ENCODE peak calls at places on chromosomes 16 and 17, in nine cellular contexts. U, S, W, T, D, N, L, C and J are unnamed samples.

GRCh38 chr17:7014261-7014994 is 2.0 kb downstream of the RNASEK start:
- DNase-seq in U (peak), S (peak), W (peak), T (peak), D (peak), N (peak), L (peak), C (peak), J (peak)

GRCh38 chr17:64355536-64356303 is 34.9 kb downstream of the PECAM1 start:
- DNase-seq in U (no peak), S (no peak), W (no peak), T (peak), D (no peak), N (peak), L (no peak), C (peak), J (no peak)

GRCh38 chr16:51150894-51151320 is at the start of gene SALL1:
- DNase-seq in U (no peak), S (no peak), W (no peak), T (no peak), D (no peak), N (no peak), L (no peak), C (no peak), J (no peak)

GRCh38 chr17:50218771-50219315 is 17.4 kb upstream of the COL1A1 start:
- DNase-seq in U (no peak), S (peak), W (no peak), T (peak), D (peak), N (no peak), L (no peak), C (peak), J (no peak)

GRCh38 chr17:46167826-46168569 is 25.2 kb downstream of the KANSL1 start:
- DNase-seq in U (no peak), S (peak), W (no peak), T (peak), D (no peak), N (no peak), L (no peak), C (no peak), J (no peak)

GRCh38 chr17:50151937-50152547 is 1.6 kb upstream of the PPP1R9B start:
- DNase-seq in U (peak), S (peak), W (peak), T (peak), D (peak), N (peak), L (peak), C (peak), J (no peak)

GRCh38 chr16:79188115-79188779 is 412.3 kb downstream of the MAF start:
- DNase-seq in U (no peak), S (no peak), W (no peak), T (no peak), D (no peak), N (no peak), L (no peak), C (no peak), J (no peak)

GRCh38 chr17:69733171-69734014 is 318.9 kb downstream of the MAP2K6 start:
- DNase-seq in U (no peak), S (peak), W (no peak), T (peak), D (no peak), N (peak), L (peak), C (peak), J (no peak)

GRCh38 chr17:57461082-57461481 is 204.8 kb downstream of the MSI2 start:
- DNase-seq in U (no peak), S (no peak), W (no peak), T (no peak), D (no peak), N (no peak), L (no peak), C (peak), J (no peak)

GRCh38 chr17:74042744-74043486 is 160.6 kb upstream of the RPL38 start:
- DNase-seq in U (peak), S (peak), W (peak), T (peak), D (peak), N (no peak), L (peak), C (peak), J (no peak)

GRCh38 chr17:41326173-41327145 is 10.9 kb upstream of the KRTAP17-1 start:
- DNase-seq in U (no peak), S (no peak), W (no peak), T (no peak), D (no peak), N (peak), L (no peak), C (no peak), J (peak)

GRCh38 chr16:57185446-57185944 is 344 bp downstream of the PSME3IP1 start:
- DNase-seq in U (peak), S (peak), W (peak), T (peak), D (peak), N (peak), L (peak), C (peak), J (peak)

GRCh38 chr16:48612621-48613020 is 2.6 kb upstream of the N4BP1 start:
- DNase-seq in U (no peak), S (no peak), W (no peak), T (no peak), D (no peak), N (peak), L (no peak), C (no peak), J (peak)

GRCh38 chr17:60249517-60249826 is 99.7 kb downstream of the CA4 start:
- DNase-seq in U (no peak), S (peak), W (no peak), T (no peak), D (no peak), N (no peak), L (no peak), C (no peak), J (no peak)

GRCh38 chr16:71894229-71894920 is 956 bp upstream of the IST1 start:
- DNase-seq in U (peak), S (peak), W (no peak), T (peak), D (peak), N (peak), L (no peak), C (peak), J (peak)

GRCh38 chr16:6209355-6209930 is 1111.8 kb upstream of the EEF2KMT start:
- DNase-seq in U (no peak), S (no peak), W (no peak), T (no peak), D (no peak), N (no peak), L (no peak), C (no peak), J (no peak)

GRCh38 chr16:80009971-80010659 is 409.6 kb upstream of the MAF start:
- DNase-seq in U (no peak), S (no peak), W (no peak), T (no peak), D (no peak), N (no peak), L (no peak), C (no peak), J (no peak)

GRCh38 chr17:36818134-36818825 is 119.0 kb upstream of the LHX1 start:
- DNase-seq in U (no peak), S (no peak), W (no peak), T (no peak), D (no peak), N (no peak), L (no peak), C (no peak), J (no peak)

GRCh38 chr16:84563776-84564420 is 54.0 kb downstream of the COTL1 start:
- DNase-seq in U (no peak), S (no peak), W (no peak), T (no peak), D (no peak), N (no peak), L (no peak), C (no peak), J (no peak)

GRCh38 chr16:4913130-4913773 is 23.7 kb downstream of the PPL start:
- DNase-seq in U (no peak), S (no peak), W (no peak), T (no peak), D (no peak), N (no peak), L (no peak), C (no peak), J (no peak)

GRCh38 chr16:89613101-89613953 is at the start of gene DPEP1:
- DNase-seq in U (no peak), S (no peak), W (no peak), T (no peak), D (no peak), N (no peak), L (no peak), C (no peak), J (no peak)

GRCh38 chr16:89981414-89981813 is 32.9 kb downstream of the DEF8 start:
- DNase-seq in U (no peak), S (no peak), W (no peak), T (no peak), D (no peak), N (no peak), L (no peak), C (no peak), J (no peak)

GRCh38 chr16:15880909-15881308 is 7.5 kb downstream of the CEP20 start:
- DNase-seq in U (no peak), S (no peak), W (no peak), T (no peak), D (no peak), N (no peak), L (no peak), C (no peak), J (no peak)

GRCh38 chr16:5451641-5452040 is 354.0 kb upstream of the EEF2KMT start:
- DNase-seq in U (no peak), S (no peak), W (no peak), T (no peak), D (no peak), N (no peak), L (no peak), C (no peak), J (no peak)

GRCh38 chr16:21104124-21104860 is 46.4 kb downstream of the DNAH3 start:
- DNase-seq in U (no peak), S (peak), W (no peak), T (peak), D (no peak), N (peak), L (no peak), C (peak), J (no peak)

GRCh38 chr16:4972938-4973587 is 14.9 kb downstream of the SEC14L5 start:
- DNase-seq in U (no peak), S (no peak), W (no peak), T (no peak), D (no peak), N (no peak), L (no peak), C (no peak), J (no peak)

GRCh38 chr16:12330977-12331376 is 354.4 kb downstream of the SNX29 start:
- DNase-seq in U (no peak), S (no peak), W (no peak), T (peak), D (no peak), N (no peak), L (no peak), C (no peak), J (no peak)

GRCh38 chr16:2160915-2161551 is 5.5 kb downstream of the TRAF7 start:
- DNase-seq in U (no peak), S (no peak), W (no peak), T (peak), D (no peak), N (peak), L (no peak), C (no peak), J (no peak)

GRCh38 chr17:7705269-7706255 is 560 bp downstream of the EFNB3 start:
- DNase-seq in U (no peak), S (no peak), W (no peak), T (no peak), D (no peak), N (no peak), L (no peak), C (no peak), J (no peak)

GRCh38 chr16:13561276-13561675 is 358.7 kb upstream of the ERCC4 start:
- DNase-seq in U (no peak), S (no peak), W (no peak), T (no peak), D (no peak), N (no peak), L (no peak), C (no peak), J (no peak)